ENCODE peak calls at places on chromosomes 1 and 21, in six cellular contexts. Z is K562, E is H1, A is GM12892, D is GM12878, M is HepG2. J is an unnamed sample.
A peak's percentile ranks its signal among the peaks of the same experiment; 100 is the strongest.

GRCh38 chr1:236472850-236473788 is 50.7 kb upstream of the LGALS8 start:
- DNase-seq in E (no peak), M (no peak), Z (no peak), D (no peak), A (no peak), J (no peak)

GRCh38 chr1:6833804-6834203 is 48.5 kb downstream of the CAMTA1 start:
- DNase-seq in D (no peak), Z (no peak), E (no peak), M (no peak), A (no peak), J (no peak)

GRCh38 chr1:114496091-114496490 is 14.9 kb downstream of the TRIM33 start:
- DNase-seq in M (no peak), E (no peak), Z (no peak), D (no peak), A (no peak), J (no peak)

GRCh38 chr1:158028956-158029355 is 35.5 kb downstream of the KIRREL1 start:
- DNase-seq in E (no peak), A (no peak), M (no peak), Z (no peak), D (no peak), J (no peak)

GRCh38 chr21:45320261-45320990 is 32.7 kb upstream of the POFUT2 start:
- DNase-seq in A (no peak), D (no peak), M (no peak), Z (no peak), E (peak; percentile 43), J (no peak)

GRCh38 chr21:42784896-42785451 is 94.4 kb downstream of the WDR4 start:
- DNase-seq in E (no peak), A (no peak), M (no peak), Z (no peak), D (no peak), J (no peak)

GRCh38 chr1:145720556-145720877 is 1.2 kb downstream of the CD160 start:
- DNase-seq in E (no peak), A (no peak), Z (no peak), M (no peak), D (no peak), J (no peak)

GRCh38 chr21:35932232-35932911 is 128.0 kb downstream of the SETD4 start:
- DNase-seq in M (no peak), E (no peak), D (peak; percentile 36), Z (no peak), A (peak; percentile 9), J (peak; percentile 29)

GRCh38 chr1:201982082-201982922 is at the start of gene RNPEP:
- DNase-seq in M (peak; percentile 18), A (peak; percentile 81), Z (peak; percentile 93), D (no peak), E (peak; percentile 85), J (peak; percentile 77)

GRCh38 chr1:204230211-204230610 is 16.4 kb upstream of the GOLT1A start:
- DNase-seq in Z (no peak), M (no peak), A (no peak), E (no peak), D (no peak), J (no peak)

GRCh38 chr1:218529691-218530310 is 184.7 kb downstream of the TGFB2 start:
- DNase-seq in A (no peak), E (no peak), D (no peak), Z (no peak), M (no peak), J (no peak)

GRCh38 chr1:3042481-3042880 is 21.2 kb downstream of the ACTRT2 start:
- DNase-seq in A (no peak), E (no peak), M (no peak), D (no peak), Z (no peak), J (no peak)

GRCh38 chr1:58738873-58739272 is 39.0 kb upstream of the MYSM1 start:
- DNase-seq in A (no peak), M (no peak), Z (no peak), D (no peak), E (no peak), J (no peak)

GRCh38 chr1:203359010-203359571 is 8.2 kb upstream of the FMOD start:
- DNase-seq in A (no peak), Z (no peak), E (no peak), D (no peak), M (no peak), J (no peak)

GRCh38 chr1:145868232-145868631 is 9.4 kb upstream of the PIAS3 start:
- DNase-seq in M (no peak), E (no peak), D (no peak), Z (no peak), A (no peak), J (no peak)

GRCh38 chr1:31272369-31272768 is 24.2 kb downstream of the SNRNP40 start:
- DNase-seq in Z (no peak), D (no peak), A (no peak), E (no peak), M (no peak), J (no peak)

GRCh38 chr1:8939362-8939995 is 6.2 kb upstream of the CA6 start:
- DNase-seq in D (no peak), M (no peak), A (no peak), E (no peak), Z (no peak), J (no peak)

GRCh38 chr1:148328884-148329283 is 154.2 kb downstream of the PPIAL4G start:
- DNase-seq in E (no peak), A (no peak), D (no peak), M (no peak), Z (no peak), J (no peak)

GRCh38 chr1:26277719-26278118 is 2.2 kb upstream of the SH3BGRL3 start:
- DNase-seq in E (no peak), Z (no peak), A (no peak), D (no peak), M (no peak), J (no peak)

GRCh38 chr1:26280333-26281042 is 602 bp downstream of the SH3BGRL3 start:
- DNase-seq in M (no peak), Z (peak; percentile 84), E (no peak), D (no peak), A (peak; percentile 48), J (no peak)

GRCh38 chr1:26279598-26280332 is at the start of gene SH3BGRL3:
- DNase-seq in M (peak; percentile 55), Z (peak; percentile 95), E (peak; percentile 85), D (no peak), A (peak; percentile 96), J (peak; percentile 94)

GRCh38 chr1:26278303-26278702 is 1.6 kb upstream of the SH3BGRL3 start:
- DNase-seq in A (no peak), Z (no peak), M (no peak), D (no peak), E (no peak), J (no peak)

DNA sequence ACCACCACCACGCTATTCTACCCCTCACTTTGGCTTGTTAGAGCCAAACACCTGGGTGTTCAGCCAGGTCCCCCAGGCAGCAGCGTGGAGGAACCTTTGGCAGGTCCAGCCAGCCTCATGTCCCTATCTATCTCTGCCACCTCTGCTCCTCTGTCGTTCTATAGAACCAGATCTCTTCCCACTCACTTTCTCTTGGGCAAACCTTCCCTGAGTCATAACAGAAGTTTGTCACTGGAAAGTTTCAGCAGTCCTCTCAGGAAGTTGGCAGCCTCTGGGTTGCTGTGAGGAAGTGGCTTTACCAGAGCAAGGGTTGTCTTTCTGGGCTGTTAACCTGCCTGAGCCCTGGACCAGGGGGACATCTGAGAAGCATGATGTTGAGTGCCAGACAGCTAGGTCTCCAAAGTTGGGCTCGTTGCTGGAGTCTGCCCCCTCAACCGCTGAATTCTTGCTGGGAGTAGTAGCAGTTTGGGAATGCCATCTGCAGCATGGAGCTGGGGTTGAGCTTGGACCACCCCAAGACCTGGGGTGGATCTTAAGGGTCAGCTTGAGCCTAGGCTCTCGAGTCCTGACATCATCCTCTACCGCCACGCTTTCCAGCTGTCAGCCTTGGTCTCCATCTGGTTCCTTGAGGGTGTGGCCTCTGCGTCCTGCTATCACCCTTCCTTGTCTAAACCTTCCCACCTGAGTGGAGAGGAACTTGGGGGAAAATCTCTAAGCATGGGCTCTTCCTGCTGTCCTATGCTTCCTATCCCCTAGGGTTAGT is 870 bp upstream of the SH3BGRL3 start:
- DNase-seq in A (no peak), M (no peak), E (no peak), D (no peak), Z (peak; percentile 58), J (no peak)
- TF ChIP-seq POLR2AphosphoS5 in A (peak; percentile 4), M (no peak), E (no peak), D (no peak), Z (no peak), J (no peak)

GRCh38 chr1:186999506-186999905 is 170.8 kb downstream of the PLA2G4A start:
- DNase-seq in A (no peak), D (no peak), Z (no peak), E (no peak), M (no peak), J (no peak)

GRCh38 chr1:187003353-187003752 is 174.6 kb downstream of the PLA2G4A start:
- DNase-seq in Z (no peak), D (no peak), M (no peak), E (no peak), A (no peak), J (no peak)

GRCh38 chr1:187006896-187007295 is 178.1 kb downstream of the PLA2G4A start:
- DNase-seq in A (no peak), D (no peak), E (no peak), Z (no peak), M (no peak), J (no peak)

GRCh38 chr1:186997877-186998276 is 169.1 kb downstream of the PLA2G4A start:
- DNase-seq in E (no peak), Z (no peak), A (no peak), D (no peak), M (no peak), J (no peak)

GRCh38 chr1:187001198-187001904 is 172.6 kb downstream of the PLA2G4A start:
- DNase-seq in M (no peak), Z (no peak), E (no peak), A (no peak), D (no peak), J (no peak)
- TF ChIP-seq TAF1 in M (no peak), Z (no peak), E (no peak), A (no peak), D (no peak), J (no peak)

DNA sequence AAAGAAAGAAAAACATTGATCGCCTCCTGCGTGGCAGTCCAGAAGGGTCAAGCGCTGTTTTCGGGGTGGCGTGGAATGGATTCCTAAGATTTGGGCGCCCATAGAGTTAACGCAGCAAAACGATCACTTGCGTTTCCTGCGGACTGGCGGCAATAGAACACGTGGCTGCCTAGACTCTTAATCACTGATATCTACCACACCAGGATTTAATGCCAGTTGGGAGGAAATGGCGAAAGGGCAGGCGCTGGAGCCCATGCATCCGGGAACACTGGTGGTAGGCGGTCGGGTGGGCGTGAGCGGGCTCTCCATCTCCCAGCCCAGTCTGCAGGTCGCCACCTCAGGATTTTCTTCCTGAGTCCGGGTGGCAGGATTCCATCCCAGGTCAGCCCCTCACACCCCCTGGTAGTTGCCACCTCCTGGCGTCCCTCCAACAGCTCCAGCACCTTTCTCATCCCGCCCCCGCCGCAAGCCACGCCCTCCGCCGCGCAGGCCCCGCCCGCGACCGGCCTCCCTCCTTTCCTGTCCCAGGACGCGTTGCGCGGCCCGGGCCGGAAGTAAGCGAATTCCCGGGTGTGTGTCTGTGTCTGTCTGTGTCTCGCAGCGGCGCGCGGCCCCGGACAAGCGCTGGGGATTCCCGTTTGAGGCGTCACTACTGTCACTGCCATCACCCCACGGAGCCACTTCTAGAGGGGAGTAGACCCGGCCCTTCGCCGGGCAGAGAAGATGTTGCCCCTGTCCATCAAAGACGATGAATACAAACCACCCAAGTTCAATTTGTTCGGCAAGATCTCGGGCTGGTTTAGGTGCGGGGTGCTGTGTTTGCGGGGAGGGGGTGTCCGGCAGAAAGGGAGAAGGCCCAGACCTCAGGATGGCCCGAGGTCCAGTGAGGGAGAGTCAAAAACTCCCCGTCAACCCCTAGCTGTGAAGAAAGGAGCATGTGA is at the start of gene SLC30A7:
- DNase-seq in M (peak; percentile 84), Z (peak; percentile 91), E (peak; percentile 98), D (peak; percentile 57), A (peak; percentile 55), J (peak; percentile 57)
- TF ChIP-seq POLR2A in M (peak; percentile 76), Z (peak; percentile 85), E (peak; percentile 87), D (peak; percentile 84), A (peak; percentile 72), J (no peak)

GRCh38 chr1:177983824-177984528 is 14.1 kb upstream of the SEC16B start:
- DNase-seq in E (peak; percentile 56), A (no peak), D (no peak), Z (peak; percentile 12), M (peak; percentile 7), J (no peak)
- TF ChIP-seq POLR2AphosphoS5 in E (no peak), A (no peak), D (no peak), Z (no peak), M (no peak), J (no peak)

J was measured in GM12891.